ENCODE peak calls at places on chromosomes 11 and 22, in four cellular contexts. W, Y, S and P are unnamed samples.
A peak's percentile ranks its signal among the peaks of the same experiment; 100 is the strongest.

GRCh38 chr22:38867496-38868285 is 4.3 kb downstream of the CBX6 start:
- DNase-seq in W (no peak), Y (no peak), S (no peak), P (no peak)

GRCh38 chr22:49838771-49839717 is 11.4 kb upstream of the BRD1 start:
- DNase-seq in W (no peak), Y (no peak), S (no peak), P (no peak)

GRCh38 chr11:122140535-122140934 is 24.5 kb upstream of the BLID start:
- DNase-seq in W (no peak), Y (no peak), S (no peak), P (peak; percentile 87)

GRCh38 chr22:29380032-29380781 is 8.2 kb downstream of the AP1B1 start:
- DNase-seq in W (no peak), Y (no peak), S (no peak), P (no peak)

GRCh38 chr22:17634696-17635095 is 3.9 kb upstream of the BCL2L13 start:
- DNase-seq in W (no peak), Y (no peak), S (no peak), P (no peak)

GRCh38 chr11:94302806-94303205 is 1.6 kb upstream of the IZUMO1R start:
- DNase-seq in W (no peak), Y (peak; percentile 41), S (no peak), P (no peak)

GRCh38 chr11:58524232-58525036 is 16.5 kb upstream of the OR5B21 start:
- DNase-seq in W (peak; percentile 47), Y (peak; percentile 45), S (peak; percentile 67), P (peak; percentile 86)

GRCh38 chr11:125071408-125071807 is 8.3 kb downstream of the SLC37A2 start:
- DNase-seq in W (no peak), Y (no peak), S (no peak), P (no peak)

GRCh38 chr22:38080468-38080846 is 3.5 kb downstream of the SLC16A8 start:
- DNase-seq in W (no peak), Y (no peak), S (no peak), P (no peak)

GRCh38 chr11:58039589-58039988 is 8.8 kb downstream of the OR6Q1 start:
- DNase-seq in W (no peak), Y (no peak), S (no peak), P (no peak)

GRCh38 chr11:6321961-6322362 is 1.7 kb upstream of the CAVIN3 start:
- DNase-seq in W (no peak), Y (no peak), S (peak; percentile 27), P (peak; percentile 78)

GRCh38 chr11:8011981-8012444 is 24.9 kb downstream of the EIF3F start:
- DNase-seq in W (no peak), Y (no peak), S (no peak), P (peak; percentile 99)

GRCh38 chr11:43376594-43376993 is 17.9 kb downstream of the TTC17 start:
- DNase-seq in W (no peak), Y (no peak), S (no peak), P (peak; percentile 91)

GRCh38 chr11:20658135-20658534 is 11.3 kb upstream of the NELL1 start:
- DNase-seq in W (no peak), Y (no peak), S (no peak), P (no peak)

GRCh38 chr22:38108561-38109319 is 1.7 kb downstream of the BAIAP2L2 start:
- DNase-seq in W (no peak), Y (no peak), S (no peak), P (no peak)

GRCh38 chr22:36027960-36028645 is 521 bp downstream of the RBFOX2 start:
- DNase-seq in W (peak; percentile 83), Y (no peak), S (peak; percentile 72), P (no peak)

GRCh38 chr11:33608386-33608785 is 92.2 kb downstream of the C11orf91 start:
- DNase-seq in W (no peak), Y (no peak), S (no peak), P (no peak)

GRCh38 chr22:43553451-43554258 is 141.8 kb downstream of the MPPED1 start:
- DNase-seq in W (no peak), Y (no peak), S (no peak), P (no peak)

GRCh38 chr22:42179616-42180015 is 49.0 kb upstream of the CYP2D6 start:
- DNase-seq in W (no peak), Y (no peak), S (no peak), P (peak; percentile 90)

GRCh38 chr11:18368236-18368635 is 26.1 kb upstream of the LDHA start:
- DNase-seq in W (no peak), Y (no peak), S (no peak), P (peak; percentile 34)

GRCh38 chr11:2762451-2762850 is 62.7 kb upstream of the KCNQ1OT1 start:
- DNase-seq in W (no peak), Y (no peak), S (no peak), P (no peak)

GRCh38 chr11:61814242-61814957 is 2.4 kb downstream of the FADS1 start:
- DNase-seq in W (peak; percentile 49), Y (peak; percentile 49), S (no peak), P (peak; percentile 45)

GRCh38 chr11:68314203-68314885 is 2.0 kb downstream of the LRP5 start:
- DNase-seq in W (no peak), Y (no peak), S (no peak), P (no peak)

GRCh38 chr22:50252081-50253045 is 1.3 kb upstream of the HDAC10 start:
- DNase-seq in W (peak; percentile 22), Y (peak; percentile 38), S (peak; percentile 62), P (peak; percentile 59)

GRCh38 chr22:20102203-20102780 is 13.6 kb upstream of the RANBP1 start:
- DNase-seq in W (no peak), Y (no peak), S (no peak), P (no peak)

GRCh38 chr22:35627267-35628041 is 10.3 kb upstream of the MB start:
- DNase-seq in W (peak; percentile 33), Y (peak; percentile 42), S (peak; percentile 52), P (peak; percentile 93)

GRCh38 chr11:133388975-133389568 is 143.2 kb downstream of the OPCML start:
- DNase-seq in W (no peak), Y (no peak), S (no peak), P (no peak)

GRCh38 chr11:72793081-72793451 is 781 bp downstream of the STARD10 start:
- DNase-seq in W (no peak), Y (no peak), S (no peak), P (no peak)

GRCh38 chr11:22558638-22559037 is 67.0 kb downstream of the FANCF start:
- DNase-seq in W (no peak), Y (no peak), S (no peak), P (peak; percentile 6)

GRCh38 chr11:65290448-65291165 is 24.1 kb upstream of the CDC42EP2 start:
- DNase-seq in W (peak; percentile 71), Y (no peak), S (no peak), P (peak; percentile 100)

GRCh38 chr11:122406466-122406865 is 249.1 kb upstream of the UBASH3B start:
- DNase-seq in W (no peak), Y (no peak), S (no peak), P (no peak)

GRCh38 chr22:40094449-40094848 is 83.3 kb upstream of the TNRC6B start:
- DNase-seq in W (no peak), Y (no peak), S (no peak), P (no peak)

GRCh38 chr11:69089258-69089657 is 40.5 kb downstream of the TPCN2 start:
- DNase-seq in W (no peak), Y (no peak), S (no peak), P (peak; percentile 86)

GRCh38 chr22:33851240-33851639 is 69.0 kb downstream of the LARGE1 start:
- DNase-seq in W (no peak), Y (no peak), S (no peak), P (peak; percentile 16)

GRCh38 chr11:109309153-109309552 is 112.8 kb upstream of the C11orf87 start:
- DNase-seq in W (no peak), Y (no peak), S (no peak), P (peak; percentile 18)

GRCh38 chr11:74717211-74717997 is 13.8 kb downstream of the CHRDL2 start:
- DNase-seq in W (no peak), Y (no peak), S (no peak), P (no peak)

GRCh38 chr11:93541884-93542752 is 1.1 kb downstream of the SMCO4 start:
- DNase-seq in W (peak; percentile 36), Y (peak; percentile 11), S (no peak), P (peak; percentile 71)